ENCODE peak calls at places on chromosomes 12 and 14, in four cellular contexts. S is AG04450; C is activated CD4-positive, alpha-beta T cell treated with anti-CD3 and anti-CD28 coated beads, Interleukin-2, amount 50 U/mL, for 1 hour; K is stromal cell of bone marrow. F is an unnamed sample.

GRCh38 chr12:41486718-41487117 is 298.6 kb downstream of the PDZRN4 start:
- DNase-seq in K (no peak), C (no peak), S (peak), F (no peak)

GRCh38 chr12:131598717-131599116 is 112.2 kb upstream of the SFSWAP start:
- DNase-seq in C (no peak), S (no peak), K (no peak), F (no peak)

GRCh38 chr14:31530136-31530535 is 31.1 kb upstream of the NUBPL start:
- DNase-seq in C (no peak), K (no peak), S (no peak), F (no peak)

GRCh38 chr12:131604146-131604844 is 106.6 kb upstream of the SFSWAP start:
- DNase-seq in S (no peak), C (peak), K (no peak), F (peak)

GRCh38 chr12:59372971-59373370 is 222.9 kb upstream of the SLC16A7 start:
- DNase-seq in C (no peak), S (peak), K (no peak), F (no peak)

GRCh38 chr12:76608070-76608469 is 48.5 kb upstream of the OSBPL8 start:
- DNase-seq in K (no peak), S (no peak), C (no peak), F (no peak)

GRCh38 chr12:50066402-50066801 is 9.0 kb downstream of the ASIC1 start:
- DNase-seq in S (peak), C (no peak), K (peak), F (no peak)

GRCh38 chr12:13178568-13179158 is 17.9 kb upstream of the EMP1 start:
- DNase-seq in S (no peak), K (no peak), C (no peak), F (no peak)

GRCh38 chr12:130427381-130427887 is 89.7 kb downstream of the PIWIL1 start:
- DNase-seq in S (no peak), K (no peak), C (no peak), F (no peak)

GRCh38 chr12:109817627-109818231 is 15.5 kb downstream of the TRPV4 start:
- DNase-seq in C (no peak), S (no peak), K (no peak), F (no peak)

GRCh38 chr14:103699901-103700752 is 15.1 kb downstream of the XRCC3 start:
- DNase-seq in K (no peak), S (no peak), C (no peak), F (no peak)

GRCh38 chr12:57055834-57056233 is 5.9 kb upstream of the MYO1A start:
- DNase-seq in S (no peak), C (no peak), K (no peak), F (no peak)

GRCh38 chr12:74801625-74802024 is 264.0 kb downstream of the ATXN7L3B start:
- DNase-seq in K (no peak), C (no peak), S (no peak), F (no peak)

GRCh38 chr12:130972589-130972950 is 18.9 kb downstream of the ADGRD1 start:
- DNase-seq in C (no peak), S (no peak), K (no peak), F (no peak)

GRCh38 chr14:32408018-32408417 is 78.9 kb downstream of the AKAP6 start:
- DNase-seq in K (no peak), S (no peak), C (no peak), F (no peak)

GRCh38 chr12:66620703-66621102 is 58.2 kb downstream of the GRIP1 start:
- DNase-seq in C (no peak), S (no peak), K (no peak), F (no peak)

GRCh38 chr14:90495357-90496276 is 98.8 kb downstream of the CALM1 start:
- DNase-seq in C (peak), S (peak), K (peak), F (peak)

GRCh38 chr14:104343690-104344640 is 205.6 kb downstream of the KIF26A start:
- DNase-seq in C (no peak), S (no peak), K (no peak), F (no peak)

GRCh38 chr14:89915114-89915878 is 39.2 kb downstream of the EFCAB11 start:
- DNase-seq in C (peak), K (peak), S (no peak), F (peak)

GRCh38 chr12:52139147-52139546 is 52.7 kb downstream of the KRT80 start:
- DNase-seq in C (no peak), S (no peak), K (no peak), F (no peak)

GRCh38 chr12:48917857-48918537 is 7.3 kb downstream of the FKBP11 start:
- DNase-seq in S (no peak), C (peak), K (no peak), F (peak)

GRCh38 chr14:33699300-33699699 is 251.6 kb downstream of the EGLN3 start:
- DNase-seq in C (no peak), S (no peak), K (no peak), F (no peak)

GRCh38 chr14:79011091-79011919 is 841.1 kb downstream of the NRXN3 start:
- DNase-seq in C (no peak), S (peak), K (peak), F (no peak)

GRCh38 chr12:1122803-1123202 is 131.8 kb downstream of the ERC1 start:
- DNase-seq in K (no peak), C (peak), S (no peak), F (peak)

GRCh38 chr14:29215853-29216252 is 449.3 kb downstream of the FOXG1 start:
- DNase-seq in C (no peak), S (no peak), K (no peak), F (no peak)

GRCh38 chr12:122064780-122065588 is 13.6 kb upstream of the MLXIP start:
- DNase-seq in K (peak), S (no peak), C (no peak), F (no peak)

GRCh38 chr14:63276492-63277342 is 42.0 kb downstream of the GPHB5 start:
- DNase-seq in C (no peak), K (peak), S (peak), F (no peak)

GRCh38 chr14:100639280-100639679 is 52.1 kb upstream of the BEGAIN start:
- DNase-seq in C (no peak), K (no peak), S (no peak), F (no peak)

GRCh38 chr12:9273276-9273675 is 65.1 kb upstream of the PZP start:
- DNase-seq in S (no peak), K (peak), C (no peak), F (no peak)

GRCh38 chr12:41701943-41702601 is 442.6 kb downstream of the GXYLT1 start:
- DNase-seq in K (no peak), C (no peak), S (no peak), F (no peak)

GRCh38 chr14:80565001-80565400 is 353.7 kb upstream of the DIO2 start:
- DNase-seq in S (no peak), K (no peak), C (no peak), F (no peak)

GRCh38 chr12:11499802-11500201 is 104.4 kb upstream of the PRB2 start:
- DNase-seq in K (no peak), C (no peak), S (no peak), F (no peak)

GRCh38 chr12:93825926-93826599 is 148.9 kb downstream of the CRADD start:
- DNase-seq in C (no peak), K (peak), S (no peak), F (no peak)

GRCh38 chr12:132057691-132058090 is 86.4 kb downstream of the DDX51 start:
- DNase-seq in C (no peak), K (no peak), S (no peak), F (no peak)